ENCODE peak calls at places on chromosomes 2 and 18, in four cellular contexts. M, R, N and H are unnamed samples.

GRCh38 chr2:134362152-134362653 is 108.3 kb downstream of the MGAT5 start:
- DNase-seq in R (no peak), N (no peak), M (no peak), H (no peak)

GRCh38 chr2:164913011-164913410 is 42.3 kb downstream of the SLC38A11 start:
- DNase-seq in R (no peak), M (no peak), N (peak; percentile 69), H (no peak)

GRCh38 chr2:189982777-189983394 is 79.6 kb downstream of the MSTN start:
- DNase-seq in N (peak; percentile 32), R (no peak), M (no peak), H (no peak)

GRCh38 chr2:200575957-200576356 is 9.9 kb upstream of the AOX1 start:
- DNase-seq in R (no peak), M (peak; percentile 36), N (no peak), H (no peak)

GRCh38 chr18:69400253-69400975 is at the start of gene DOK6:
- DNase-seq in R (no peak), M (peak; percentile 82), N (no peak), H (peak; percentile 22)

GRCh38 chr2:190469770-190470169 is 61.6 kb downstream of the MFSD6 start:
- DNase-seq in R (no peak), M (peak; percentile 23), N (no peak), H (peak; percentile 19)

GRCh38 chr2:239903803-239904202 is 121.3 kb downstream of the NDUFA10 start:
- DNase-seq in N (no peak), M (no peak), R (peak; percentile 1), H (no peak)

GRCh38 chr2:215316336-215316735 is 4.5 kb downstream of the ATIC start:
- DNase-seq in N (no peak), M (no peak), R (no peak), H (no peak)

GRCh38 chr2:241636182-241636982 is 576 bp downstream of the THAP4 start:
- DNase-seq in N (peak; percentile 4), M (peak; percentile 76), R (peak; percentile 25), H (peak; percentile 61)

GRCh38 chr2:197515277-197515797 is 529 bp upstream of the MOB4 start:
- DNase-seq in N (no peak), R (no peak), M (peak; percentile 6), H (no peak)

GRCh38 chr2:11102956-11103860 is 52.1 kb upstream of the SLC66A3 start:
- DNase-seq in M (no peak), N (no peak), R (no peak), H (no peak)

GRCh38 chr2:56077352-56077915 is 106.4 kb upstream of the CCDC85A start:
- DNase-seq in R (no peak), N (no peak), M (peak; percentile 23), H (peak; percentile 15)

GRCh38 chr18:26322892-26323653 is 96.8 kb downstream of the TAF4B start:
- DNase-seq in N (no peak), M (no peak), R (no peak), H (no peak)